ENCODE peak calls at places on chromosomes 11 and 22, in eight cellular contexts. One of them, this sample, is unnamed.

GRCh38 chr22:22692707-22693530 is 48.5 kb downstream of the GGTLC2 start:
- DNase-seq in DMS 273 treated with DMSO at 0.1 percent for 48 hours: no peak
- DNase-seq in cardiac muscle cell: no peak
- DNase-seq in cardiac fibroblast: peak; percentile 79
- DNase-seq in NCI-H2171: peak; percentile 57
- DNase-seq in WTC11: peak; percentile 80
- DNase-seq in IMR-90: peak; percentile 57
- DNase-seq in GM23338: peak; percentile 86
- DNase-seq in this sample: no peak

GRCh38 chr11:63907808-63908530 is 9.0 kb downstream of the RCOR2 start:
- DNase-seq in DMS 273 treated with DMSO at 0.1 percent for 48 hours: no peak
- DNase-seq in cardiac muscle cell: peak; percentile 23
- DNase-seq in cardiac fibroblast: no peak
- DNase-seq in NCI-H2171: no peak
- DNase-seq in WTC11: peak; percentile 62
- DNase-seq in IMR-90: no peak
- DNase-seq in GM23338: peak; percentile 78
- DNase-seq in this sample: peak; percentile 33

GRCh38 chr11:44256673-44257291 is 53.2 kb downstream of the ALX4 start:
- DNase-seq in DMS 273 treated with DMSO at 0.1 percent for 48 hours: no peak
- DNase-seq in cardiac muscle cell: no peak
- DNase-seq in cardiac fibroblast: no peak
- DNase-seq in NCI-H2171: no peak
- DNase-seq in WTC11: no peak
- DNase-seq in IMR-90: no peak
- DNase-seq in GM23338: no peak
- DNase-seq in this sample: no peak

GRCh38 chr11:11491014-11491413 is 130.8 kb downstream of the GALNT18 start:
- DNase-seq in DMS 273 treated with DMSO at 0.1 percent for 48 hours: no peak
- DNase-seq in cardiac muscle cell: no peak
- DNase-seq in cardiac fibroblast: no peak
- DNase-seq in NCI-H2171: no peak
- DNase-seq in WTC11: no peak
- DNase-seq in IMR-90: no peak
- DNase-seq in GM23338: no peak
- DNase-seq in this sample: no peak

GRCh38 chr11:120229451-120230424 is 10.2 kb upstream of the POU2F3 start:
- DNase-seq in DMS 273 treated with DMSO at 0.1 percent for 48 hours: no peak
- DNase-seq in cardiac muscle cell: peak; percentile 34
- DNase-seq in cardiac fibroblast: peak; percentile 52
- DNase-seq in NCI-H2171: no peak
- DNase-seq in WTC11: peak; percentile 57
- DNase-seq in IMR-90: peak; percentile 29
- DNase-seq in GM23338: peak; percentile 76
- DNase-seq in this sample: no peak

GRCh38 chr11:70671083-70671482 is 272.8 kb downstream of the CTTN start:
- DNase-seq in DMS 273 treated with DMSO at 0.1 percent for 48 hours: no peak
- DNase-seq in cardiac muscle cell: no peak
- DNase-seq in cardiac fibroblast: no peak
- DNase-seq in NCI-H2171: no peak
- DNase-seq in WTC11: peak; percentile 33
- DNase-seq in IMR-90: no peak
- DNase-seq in GM23338: no peak
- DNase-seq in this sample: no peak

GRCh38 chr22:19122752-19123492 is 710 bp upstream of the DGCR2 start:
- DNase-seq in DMS 273 treated with DMSO at 0.1 percent for 48 hours: no peak
- DNase-seq in cardiac muscle cell: peak; percentile 61
- DNase-seq in cardiac fibroblast: no peak
- DNase-seq in NCI-H2171: no peak
- DNase-seq in WTC11: no peak
- DNase-seq in IMR-90: peak; percentile 5
- DNase-seq in GM23338: peak; percentile 67
- DNase-seq in this sample: no peak

GRCh38 chr11:15884792-15885540 is 471.4 kb downstream of the SOX6 start:
- DNase-seq in DMS 273 treated with DMSO at 0.1 percent for 48 hours: no peak
- DNase-seq in cardiac muscle cell: no peak
- DNase-seq in cardiac fibroblast: no peak
- DNase-seq in NCI-H2171: no peak
- DNase-seq in WTC11: no peak
- DNase-seq in IMR-90: no peak
- DNase-seq in GM23338: no peak
- DNase-seq in this sample: no peak

GRCh38 chr11:2137202-2138071 is 1.8 kb downstream of the IGF2 start:
- DNase-seq in DMS 273 treated with DMSO at 0.1 percent for 48 hours: no peak
- DNase-seq in cardiac muscle cell: peak; percentile 89
- DNase-seq in cardiac fibroblast: peak; percentile 73
- DNase-seq in NCI-H2171: no peak
- DNase-seq in WTC11: peak; percentile 77
- DNase-seq in IMR-90: peak; percentile 48
- DNase-seq in GM23338: peak; percentile 82
- DNase-seq in this sample: no peak

GRCh38 chr22:22840778-22841177 is 46.8 kb upstream of the IGLL5 start:
- DNase-seq in DMS 273 treated with DMSO at 0.1 percent for 48 hours: no peak
- DNase-seq in cardiac muscle cell: no peak
- DNase-seq in cardiac fibroblast: no peak
- DNase-seq in NCI-H2171: no peak
- DNase-seq in WTC11: no peak
- DNase-seq in IMR-90: no peak
- DNase-seq in GM23338: no peak
- DNase-seq in this sample: no peak

GRCh38 chr11:48001438-48002021 is 21.2 kb downstream of the PTPRJ start:
- DNase-seq in DMS 273 treated with DMSO at 0.1 percent for 48 hours: peak; percentile 15
- DNase-seq in cardiac muscle cell: no peak
- DNase-seq in cardiac fibroblast: peak; percentile 87
- DNase-seq in NCI-H2171: peak; percentile 37
- DNase-seq in WTC11: no peak
- DNase-seq in IMR-90: peak; percentile 94
- DNase-seq in GM23338: no peak
- DNase-seq in this sample: no peak

GRCh38 chr11:12723410-12724297 is 49.4 kb downstream of the TEAD1 start:
- DNase-seq in DMS 273 treated with DMSO at 0.1 percent for 48 hours: no peak
- DNase-seq in cardiac muscle cell: no peak
- DNase-seq in cardiac fibroblast: peak; percentile 51
- DNase-seq in NCI-H2171: no peak
- DNase-seq in WTC11: no peak
- DNase-seq in IMR-90: peak; percentile 45
- DNase-seq in GM23338: peak; percentile 85
- DNase-seq in this sample: no peak

GRCh38 chr11:72380132-72380503 is 54.2 kb downstream of the CLPB start:
- DNase-seq in DMS 273 treated with DMSO at 0.1 percent for 48 hours: no peak
- DNase-seq in cardiac muscle cell: no peak
- DNase-seq in cardiac fibroblast: no peak
- DNase-seq in NCI-H2171: no peak
- DNase-seq in WTC11: no peak
- DNase-seq in IMR-90: peak; percentile 12
- DNase-seq in GM23338: no peak
- DNase-seq in this sample: no peak

GRCh38 chr11:45105233-45105992 is 41.0 kb upstream of the PRDM11 start:
- DNase-seq in DMS 273 treated with DMSO at 0.1 percent for 48 hours: peak; percentile 51
- DNase-seq in cardiac muscle cell: peak; percentile 92
- DNase-seq in cardiac fibroblast: peak; percentile 79
- DNase-seq in NCI-H2171: peak; percentile 96
- DNase-seq in WTC11: peak; percentile 87
- DNase-seq in IMR-90: peak; percentile 65
- DNase-seq in GM23338: peak; percentile 93
- DNase-seq in this sample: peak; percentile 35

GRCh38 chr11:68457898-68458249 is 2.7 kb upstream of the PPP6R3 start:
- DNase-seq in DMS 273 treated with DMSO at 0.1 percent for 48 hours: no peak
- DNase-seq in cardiac muscle cell: no peak
- DNase-seq in cardiac fibroblast: no peak
- DNase-seq in NCI-H2171: no peak
- DNase-seq in WTC11: no peak
- DNase-seq in IMR-90: no peak
- DNase-seq in GM23338: no peak
- DNase-seq in this sample: no peak

GRCh38 chr22:38086942-38087341 is 3.0 kb upstream of the SLC16A8 start:
- DNase-seq in DMS 273 treated with DMSO at 0.1 percent for 48 hours: no peak
- DNase-seq in cardiac muscle cell: no peak
- DNase-seq in cardiac fibroblast: no peak
- DNase-seq in NCI-H2171: no peak
- DNase-seq in WTC11: no peak
- DNase-seq in IMR-90: no peak
- DNase-seq in GM23338: no peak
- DNase-seq in this sample: no peak

GRCh38 chr22:47188337-47189055 is 426.0 kb downstream of the TBC1D22A start:
- DNase-seq in DMS 273 treated with DMSO at 0.1 percent for 48 hours: no peak
- DNase-seq in cardiac muscle cell: no peak
- DNase-seq in cardiac fibroblast: no peak
- DNase-seq in NCI-H2171: no peak
- DNase-seq in WTC11: no peak
- DNase-seq in IMR-90: no peak
- DNase-seq in GM23338: no peak
- DNase-seq in this sample: no peak

GRCh38 chr22:25563757-25564319 is 637 bp upstream of the GRK3 start:
- DNase-seq in DMS 273 treated with DMSO at 0.1 percent for 48 hours: no peak
- DNase-seq in cardiac muscle cell: no peak
- DNase-seq in cardiac fibroblast: no peak
- DNase-seq in NCI-H2171: no peak
- DNase-seq in WTC11: no peak
- DNase-seq in IMR-90: peak; percentile 6
- DNase-seq in GM23338: peak; percentile 51
- DNase-seq in this sample: no peak

GRCh38 chr11:60514055-60514454 is 1.1 kb upstream of the MS4A13 start:
- DNase-seq in DMS 273 treated with DMSO at 0.1 percent for 48 hours: no peak
- DNase-seq in cardiac muscle cell: no peak
- DNase-seq in cardiac fibroblast: no peak
- DNase-seq in NCI-H2171: no peak
- DNase-seq in WTC11: no peak
- DNase-seq in IMR-90: no peak
- DNase-seq in GM23338: no peak
- DNase-seq in this sample: no peak

GRCh38 chr11:129608711-129609110 is 206.9 kb upstream of the TMEM45B start:
- DNase-seq in DMS 273 treated with DMSO at 0.1 percent for 48 hours: no peak
- DNase-seq in cardiac muscle cell: no peak
- DNase-seq in cardiac fibroblast: no peak
- DNase-seq in NCI-H2171: no peak
- DNase-seq in WTC11: no peak
- DNase-seq in IMR-90: no peak
- DNase-seq in GM23338: no peak
- DNase-seq in this sample: no peak

GRCh38 chr11:119357069-119357468 is 10.6 kb upstream of the MFRP start:
- DNase-seq in DMS 273 treated with DMSO at 0.1 percent for 48 hours: no peak
- DNase-seq in cardiac muscle cell: no peak
- DNase-seq in cardiac fibroblast: no peak
- DNase-seq in NCI-H2171: no peak
- DNase-seq in WTC11: no peak
- DNase-seq in IMR-90: no peak
- DNase-seq in GM23338: no peak
- DNase-seq in this sample: no peak

GRCh38 chr11:130524132-130524790 is 75.8 kb downstream of the ADAMTS15 start:
- DNase-seq in DMS 273 treated with DMSO at 0.1 percent for 48 hours: no peak
- DNase-seq in cardiac muscle cell: no peak
- DNase-seq in cardiac fibroblast: no peak
- DNase-seq in NCI-H2171: no peak
- DNase-seq in WTC11: no peak
- DNase-seq in IMR-90: no peak
- DNase-seq in GM23338: no peak
- DNase-seq in this sample: no peak

GRCh38 chr22:47165338-47165931 is 403.0 kb downstream of the TBC1D22A start:
- DNase-seq in DMS 273 treated with DMSO at 0.1 percent for 48 hours: no peak
- DNase-seq in cardiac muscle cell: no peak
- DNase-seq in cardiac fibroblast: no peak
- DNase-seq in NCI-H2171: peak; percentile 15
- DNase-seq in WTC11: peak; percentile 8
- DNase-seq in IMR-90: no peak
- DNase-seq in GM23338: no peak
- DNase-seq in this sample: no peak

GRCh38 chr11:65016705-65017104 is 2.7 kb downstream of the ARL2 start:
- DNase-seq in DMS 273 treated with DMSO at 0.1 percent for 48 hours: no peak
- DNase-seq in cardiac muscle cell: no peak
- DNase-seq in cardiac fibroblast: no peak
- DNase-seq in NCI-H2171: no peak
- DNase-seq in WTC11: peak; percentile 28
- DNase-seq in IMR-90: no peak
- DNase-seq in GM23338: peak; percentile 40
- DNase-seq in this sample: no peak

GRCh38 chr11:17522655-17523054 is 21.6 kb downstream of the USH1C start:
- DNase-seq in DMS 273 treated with DMSO at 0.1 percent for 48 hours: no peak
- DNase-seq in cardiac muscle cell: no peak
- DNase-seq in cardiac fibroblast: no peak
- DNase-seq in NCI-H2171: no peak
- DNase-seq in WTC11: no peak
- DNase-seq in IMR-90: no peak
- DNase-seq in GM23338: no peak
- DNase-seq in this sample: no peak

GRCh38 chr11:113090716-113091577 is 129.7 kb downstream of the NCAM1 start:
- DNase-seq in DMS 273 treated with DMSO at 0.1 percent for 48 hours: no peak
- DNase-seq in cardiac muscle cell: no peak
- DNase-seq in cardiac fibroblast: peak; percentile 2
- DNase-seq in NCI-H2171: no peak
- DNase-seq in WTC11: no peak
- DNase-seq in IMR-90: no peak
- DNase-seq in GM23338: no peak
- DNase-seq in this sample: no peak

GRCh38 chr22:41197808-41198585 is 7.1 kb upstream of the L3MBTL2 start:
- DNase-seq in DMS 273 treated with DMSO at 0.1 percent for 48 hours: peak; percentile 52
- DNase-seq in cardiac muscle cell: peak; percentile 41
- DNase-seq in cardiac fibroblast: peak; percentile 47
- DNase-seq in NCI-H2171: peak; percentile 52
- DNase-seq in WTC11: peak; percentile 37
- DNase-seq in IMR-90: no peak
- DNase-seq in GM23338: peak; percentile 56
- DNase-seq in this sample: no peak

GRCh38 chr22:23237201-23237798 is 57.0 kb downstream of the BCR start:
- DNase-seq in DMS 273 treated with DMSO at 0.1 percent for 48 hours: peak; percentile 88
- DNase-seq in cardiac muscle cell: no peak
- DNase-seq in cardiac fibroblast: no peak
- DNase-seq in NCI-H2171: peak; percentile 98
- DNase-seq in WTC11: peak; percentile 62
- DNase-seq in IMR-90: peak; percentile 66
- DNase-seq in GM23338: peak; percentile 63
- DNase-seq in this sample: peak; percentile 90

GRCh38 chr11:65218446-65218845 is 36.7 kb downstream of the CAPN1 start:
- DNase-seq in DMS 273 treated with DMSO at 0.1 percent for 48 hours: no peak
- DNase-seq in cardiac muscle cell: no peak
- DNase-seq in cardiac fibroblast: no peak
- DNase-seq in NCI-H2171: no peak
- DNase-seq in WTC11: no peak
- DNase-seq in IMR-90: no peak
- DNase-seq in GM23338: no peak
- DNase-seq in this sample: no peak

GRCh38 chr11:727859-728748 is 19.2 kb upstream of the TALDO1 start:
- DNase-seq in DMS 273 treated with DMSO at 0.1 percent for 48 hours: no peak
- DNase-seq in cardiac muscle cell: peak; percentile 83
- DNase-seq in cardiac fibroblast: peak; percentile 95
- DNase-seq in NCI-H2171: peak; percentile 17
- DNase-seq in WTC11: peak; percentile 92
- DNase-seq in IMR-90: peak; percentile 72
- DNase-seq in GM23338: peak; percentile 85
- DNase-seq in this sample: no peak

GRCh38 chr11:86291466-86292262 is 10.4 kb upstream of the HIKESHI start:
- DNase-seq in DMS 273 treated with DMSO at 0.1 percent for 48 hours: no peak
- DNase-seq in cardiac muscle cell: peak; percentile 64
- DNase-seq in cardiac fibroblast: peak; percentile 75
- DNase-seq in NCI-H2171: peak; percentile 89
- DNase-seq in WTC11: peak; percentile 60
- DNase-seq in IMR-90: peak; percentile 55
- DNase-seq in GM23338: peak; percentile 85
- DNase-seq in this sample: no peak

GRCh38 chr11:134654161-134654915 is 242.3 kb upstream of the B3GAT1 start:
- DNase-seq in DMS 273 treated with DMSO at 0.1 percent for 48 hours: no peak
- DNase-seq in cardiac muscle cell: no peak
- DNase-seq in cardiac fibroblast: no peak
- DNase-seq in NCI-H2171: no peak
- DNase-seq in WTC11: no peak
- DNase-seq in IMR-90: no peak
- DNase-seq in GM23338: no peak
- DNase-seq in this sample: no peak

GRCh38 chr11:2193099-2193886 is 21.7 kb upstream of the TH start:
- DNase-seq in DMS 273 treated with DMSO at 0.1 percent for 48 hours: no peak
- DNase-seq in cardiac muscle cell: peak; percentile 48
- DNase-seq in cardiac fibroblast: no peak
- DNase-seq in NCI-H2171: no peak
- DNase-seq in WTC11: no peak
- DNase-seq in IMR-90: no peak
- DNase-seq in GM23338: no peak
- DNase-seq in this sample: no peak

GRCh38 chr11:5197538-5197937 is 2.9 kb downstream of the OR51V1 start:
- DNase-seq in DMS 273 treated with DMSO at 0.1 percent for 48 hours: no peak
- DNase-seq in cardiac muscle cell: no peak
- DNase-seq in cardiac fibroblast: peak; percentile 64
- DNase-seq in NCI-H2171: no peak
- DNase-seq in WTC11: no peak
- DNase-seq in IMR-90: peak; percentile 75
- DNase-seq in GM23338: no peak
- DNase-seq in this sample: no peak

This sample was measured in occipital lobe.